ENCODE peak calls at places on chromosomes 4 and X, in eight cellular contexts. Q, A, M, C, W, Y, R and Z are unnamed samples. For H3K9me3, the result is how much of the 10 kb centered on the place peaks cover.

GRCh38 chr4:151678048-151678853 is 82.6 kb downstream of the GATB start:
- DNase-seq in C (no peak), M (no peak), Y (no peak), R (no peak), W (no peak), A (no peak), Q (no peak), Z (no peak)

GRCh38 chr4:39469429-39470077 is 10.7 kb downstream of the LIAS start:
- DNase-seq in W (no peak), Y (peak), A (no peak), M (no peak), Q (peak), C (peak), R (peak), Z (no peak)

GRCh38 chr4:1090465-1091440 is 22.6 kb downstream of the RNF212 start:
- DNase-seq in W (no peak), A (no peak), Y (no peak), Q (no peak), R (no peak), C (no peak), M (no peak), Z (no peak)

GRCh38 chr4:2832309-2832980 is 11.2 kb upstream of the ADD1 start:
- DNase-seq in Y (no peak), C (no peak), Q (no peak), A (no peak), M (no peak), W (peak), R (peak), Z (no peak)

GRCh38 chrX:105876658-105877057 is 54.3 kb downstream of the NRK start:
- DNase-seq in Y (peak), Q (peak), C (peak), W (no peak), R (no peak), M (no peak), A (no peak), Z (no peak)

GRCh38 chr4:56613101-56613862 is 67.8 kb downstream of the HOPX start:
- DNase-seq in A (no peak), W (no peak), C (no peak), M (no peak), R (no peak), Y (no peak), Q (no peak), Z (no peak)

GRCh38 chrX:41333744-41333993 is 293 bp upstream of the DDX3X start:
- DNase-seq in W (no peak), A (peak), Q (peak), Y (peak), R (no peak), C (no peak), M (no peak), Z (no peak)

GRCh38 chrX:9873952-9874351 is 87.7 kb downstream of the SHROOM2 start:
- DNase-seq in C (peak), R (peak), Q (peak), Y (peak), W (no peak), M (no peak), A (peak), Z (no peak)

GRCh38 chr4:71377561-71377960 is 38.7 kb downstream of the SLC4A4 start:
- DNase-seq in A (no peak), W (no peak), Y (no peak), Q (no peak), M (no peak), R (no peak), C (no peak), Z (no peak)

GRCh38 chr4:153521995-153522799 is 56.0 kb downstream of the TMEM131L start:
- DNase-seq in Y (no peak), W (no peak), R (peak), A (no peak), Q (no peak), M (no peak), C (peak), Z (no peak)

GRCh38 chr4:44804301-44804700 is 77.9 kb upstream of the GNPDA2 start:
- DNase-seq in R (no peak), W (no peak), M (no peak), C (no peak), Y (no peak), Q (no peak), A (no peak), Z (no peak)

GRCh38 chr4:44806076-44806475 is 79.7 kb upstream of the GNPDA2 start:
- DNase-seq in C (no peak), Q (no peak), M (no peak), Y (no peak), A (no peak), W (no peak), R (no peak), Z (no peak)

DNA sequence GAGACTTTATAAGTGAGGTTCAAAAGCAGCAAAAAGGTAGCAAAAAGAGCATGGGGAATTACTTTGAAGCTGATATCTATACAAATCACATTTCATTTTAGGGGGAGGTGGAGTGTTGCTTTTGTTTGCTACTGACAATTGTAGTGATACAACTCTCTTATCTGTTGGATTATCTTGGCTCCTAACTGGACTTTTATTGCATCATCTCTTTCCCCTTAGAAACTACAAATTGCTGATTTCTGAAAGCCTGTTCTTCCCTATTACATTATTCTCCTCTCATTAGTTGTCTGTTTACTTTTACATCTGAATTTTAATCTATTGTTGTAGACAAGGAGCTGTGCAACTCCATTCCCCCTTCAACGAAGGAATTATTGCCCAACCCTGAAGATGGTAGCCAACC is 75.0 kb upstream of the GNPDA2 start:
- DNase-seq in A (no peak), C (no peak), Q (no peak), R (no peak), M (no peak), W (no peak), Y (no peak), Z (no peak)
- H3K9me3 ChIP-seq in A (under half), C (under half), Q (under half), R (under half), M (under half), W (under half), Y (under half), Z (under half)

GRCh38 chrX:16783452-16783851 is 2.8 kb upstream of the TXLNG start:
- DNase-seq in Y (no peak), M (no peak), A (no peak), W (no peak), Q (no peak), C (no peak), R (no peak), Z (no peak)

GRCh38 chrX:16778545-16778944 is 7.7 kb upstream of the TXLNG start:
- DNase-seq in C (no peak), Y (no peak), A (no peak), Q (no peak), W (no peak), R (no peak), M (no peak), Z (no peak)

GRCh38 chrX:16774746-16775145 is 11.5 kb upstream of the TXLNG start:
- DNase-seq in R (no peak), M (no peak), W (no peak), Q (no peak), A (no peak), Y (no peak), C (no peak), Z (no peak)

DNA sequence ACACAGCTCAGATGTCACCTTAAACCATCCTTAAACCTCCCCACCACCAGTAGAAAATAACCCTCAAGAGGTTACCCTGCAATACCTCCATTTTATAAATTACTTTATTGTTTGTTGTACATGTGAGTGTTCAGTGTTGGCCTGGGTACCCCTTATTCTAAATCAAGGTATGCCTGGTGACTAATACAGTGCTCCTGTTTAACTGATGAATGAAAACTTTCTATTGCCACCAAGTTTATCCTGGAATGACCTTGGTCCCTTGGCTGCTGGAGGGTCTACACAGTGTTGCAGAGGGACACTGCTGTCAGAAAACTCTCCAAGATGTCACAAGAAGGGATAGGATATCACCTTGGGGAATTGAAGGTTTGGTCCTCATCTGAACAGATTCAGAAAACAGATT is 7.3 kb upstream of the TXLNG start:
- DNase-seq in R (no peak), M (no peak), C (no peak), Q (no peak), W (no peak), A (no peak), Y (no peak), Z (no peak)
- H3K9me3 ChIP-seq in R (under half), M (under half), C (under half), Q (under half), W (under half), A (under half), Y (under half), Z (under half)

GRCh38 chr4:106080376-106080775 is 185.1 kb downstream of the NPNT start:
- DNase-seq in W (no peak), R (no peak), Y (no peak), M (no peak), A (no peak), C (no peak), Q (no peak), Z (no peak)
- H3K9me3 ChIP-seq in W (under half), R (under half), Y (under half), M (under half), A (under half), C (under half), Q (under half), Z (under half)

DNA sequence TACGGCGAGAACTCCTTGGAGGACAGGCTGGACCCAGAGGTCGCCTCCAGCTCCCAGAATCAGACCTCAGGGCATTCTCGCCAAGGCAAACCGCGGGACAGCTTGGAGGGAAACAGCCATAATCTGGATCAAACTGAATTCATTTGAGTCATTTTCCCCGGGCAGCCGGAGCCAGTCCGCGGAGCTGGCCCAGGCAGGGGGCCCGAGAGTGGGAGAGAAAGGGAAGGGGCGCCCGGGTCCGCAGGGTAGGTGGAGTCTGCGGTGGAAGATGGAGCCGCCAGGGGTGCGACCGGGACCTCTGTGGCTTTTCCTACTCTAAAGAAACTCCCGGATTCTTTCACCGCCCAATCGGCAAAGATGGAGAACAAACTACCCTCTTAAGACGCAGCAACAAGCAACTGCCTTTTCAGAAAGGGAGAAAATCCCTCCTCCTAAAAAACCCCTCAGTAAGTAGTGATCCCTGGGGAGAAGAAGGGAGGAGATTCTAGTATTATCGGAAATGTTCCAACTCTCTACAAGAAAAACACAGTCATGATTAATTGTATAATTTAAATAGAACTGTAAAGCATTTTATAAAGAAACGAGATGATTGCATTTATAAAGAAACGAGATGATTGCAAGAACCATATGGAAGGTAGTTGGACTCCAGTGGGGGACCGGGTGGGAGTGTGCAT is 5.1 kb downstream of the NKX3-2 start:
- DNase-seq in R (peak), A (no peak), C (no peak), Q (no peak), W (no peak), M (no peak), Y (peak), Z (no peak)
- H3K9me3 ChIP-seq in R (under half), A (under half), C (under half), Q (under half), W (under half), M (under half), Y (under half), Z (under half)

DNA sequence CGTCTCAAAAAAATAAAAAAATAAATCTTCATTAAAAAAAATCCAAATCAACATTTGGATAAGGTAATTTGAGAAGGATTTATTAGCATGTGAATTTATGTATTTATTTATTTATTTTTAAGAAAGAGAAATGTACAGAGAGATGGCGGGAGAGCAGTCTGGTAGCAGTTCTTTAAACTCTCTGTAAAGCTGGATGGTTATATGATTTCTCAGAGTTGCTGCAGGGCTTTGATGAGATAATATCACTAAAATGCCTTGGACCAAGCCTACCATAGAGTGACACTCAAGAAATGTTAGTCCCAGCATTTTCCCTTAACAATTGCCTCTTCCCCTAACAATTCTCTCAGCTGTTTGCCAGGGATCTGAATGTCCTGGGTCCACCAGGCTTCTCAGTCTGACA is 103.4 kb upstream of the LNX1 start:
- DNase-seq in A (no peak), C (no peak), Y (no peak), R (no peak), Q (no peak), M (no peak), W (no peak), Z (no peak)
- H3K9me3 ChIP-seq in A (under half), C (under half), Y (under half), R (under half), Q (under half), M (under half), W (under half), Z (under half)

GRCh38 chr4:7582313-7583096 is 147.8 kb upstream of the PSAPL1 start:
- DNase-seq in A (no peak), Q (no peak), C (no peak), M (no peak), R (no peak), W (no peak), Y (no peak), Z (no peak)
- H3K9me3 ChIP-seq in A (under half), Q (under half), C (under half), M (under half), R (under half), W (under half), Y (under half), Z (under half)

DNA sequence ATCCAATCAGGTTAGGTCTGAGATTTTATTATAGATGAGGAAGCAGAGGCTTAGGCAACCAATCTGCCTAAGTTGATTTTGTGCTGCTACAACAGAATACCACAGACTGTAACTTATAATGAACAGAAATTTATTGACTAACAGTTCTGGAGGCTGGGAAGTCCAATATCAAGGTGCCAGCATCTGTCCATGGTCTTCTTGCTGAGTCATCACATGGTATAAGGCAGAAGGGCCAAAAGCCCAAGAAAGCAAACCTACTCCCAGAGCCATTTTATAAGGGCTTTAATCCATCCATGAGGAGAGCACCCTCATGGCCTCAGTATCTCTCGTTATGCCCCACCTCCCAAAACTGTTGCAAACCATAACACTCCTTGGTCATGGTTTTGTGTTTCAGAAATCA is 55.8 kb downstream of the GPAT3 start:
- DNase-seq in Q (no peak), A (no peak), M (no peak), R (no peak), W (no peak), Y (no peak), C (no peak), Z (no peak)
- H3K9me3 ChIP-seq in Q (under half), A (under half), M (under half), R (under half), W (under half), Y (under half), C (under half), Z (under half)

GRCh38 chr4:8765084-8765483 is 106.6 kb downstream of the HMX1 start:
- DNase-seq in M (no peak), R (peak), Q (no peak), C (no peak), A (no peak), Y (no peak), W (no peak), Z (no peak)
- H3K9me3 ChIP-seq in M (under half), R (under half), Q (under half), C (under half), A (under half), Y (under half), W (under half), Z (under half)

GRCh38 chr4:185754961-185755360 is 57.0 kb downstream of the SORBS2 start:
- DNase-seq in W (no peak), C (no peak), Q (no peak), M (no peak), Y (no peak), R (no peak), A (peak), Z (no peak)
- H3K9me3 ChIP-seq in W (under half), C (under half), Q (under half), M (under half), Y (under half), R (under half), A (under half), Z (under half)